ENCODE peak calls at places on chromosomes 11 and 22, in eight cellular contexts. C is heart left ventricle, F is Peyer's patch, T is astrocyte of the spinal cord, W is lower lobe of right lung, Z is GM06990, O is tibial nerve, E is left ventricle myocardium inferior. L is an unnamed sample.

GRCh38 chr11:77515063-77515462 is 41.2 kb upstream of the PAK1 start:
- DNase-seq in W (no peak), O (no peak), T (no peak), E (no peak), C (no peak), F (no peak), Z (no peak), L (no peak)

GRCh38 chr22:50531546-50532352 is 1.9 kb upstream of the TYMP start:
- DNase-seq in C (peak), F (peak), W (peak), T (peak), E (peak), O (peak), Z (peak), L (peak)

GRCh38 chr11:70242885-70243284 is 27.6 kb upstream of the PPFIA1 start:
- DNase-seq in O (no peak), Z (no peak), W (no peak), C (no peak), E (no peak), F (no peak), T (no peak), L (no peak)

GRCh38 chr11:128709402-128709801 is 15.5 kb downstream of the FLI1 start:
- DNase-seq in C (no peak), O (no peak), E (no peak), T (peak), F (no peak), Z (no peak), W (no peak), L (peak)

GRCh38 chr11:67609316-67609715 is 2.6 kb downstream of the NDUFV1 start:
- DNase-seq in O (no peak), Z (no peak), F (no peak), E (no peak), T (no peak), W (no peak), C (no peak), L (no peak)

GRCh38 chr11:6647282-6647679 is 8.3 kb downstream of the DCHS1 start:
- DNase-seq in F (no peak), O (no peak), E (peak), C (peak), T (peak), W (no peak), Z (no peak), L (peak)

GRCh38 chr11:125268611-125269010 is 104.1 kb downstream of the PKNOX2 start:
- DNase-seq in O (no peak), E (no peak), Z (no peak), F (no peak), T (peak), W (no peak), C (no peak), L (no peak)

GRCh38 chr11:58928082-58928574 is 11.2 kb upstream of the GLYATL1 start:
- DNase-seq in F (no peak), C (no peak), Z (no peak), E (no peak), O (no peak), W (no peak), T (no peak), L (no peak)

GRCh38 chr11:15770798-15771414 is 585.4 kb downstream of the SOX6 start:
- DNase-seq in C (no peak), T (peak), F (peak), E (peak), Z (no peak), W (peak), O (no peak), L (peak)

GRCh38 chr11:48307760-48308386 is 1.9 kb downstream of the OR4S1 start:
- DNase-seq in Z (no peak), W (no peak), F (peak), O (peak), T (peak), C (no peak), E (peak), L (peak)

GRCh38 chr11:62573006-62573591 is 592 bp downstream of the EEF1G start:
- DNase-seq in T (peak), O (no peak), Z (no peak), E (no peak), C (no peak), F (no peak), W (no peak), L (peak)

GRCh38 chr11:61983419-61983818 is 16.0 kb upstream of the FTH1 start:
- DNase-seq in W (no peak), C (no peak), E (peak), O (no peak), F (no peak), T (no peak), Z (no peak), L (no peak)

GRCh38 chr22:42787357-42787736 is 66.7 kb upstream of the A4GALT start:
- DNase-seq in T (no peak), F (no peak), O (no peak), Z (no peak), C (no peak), W (no peak), E (no peak), L (no peak)

GRCh38 chr11:72522186-72522585 is 87.9 kb upstream of the CLPB start:
- DNase-seq in W (no peak), O (no peak), E (peak), F (no peak), Z (no peak), T (no peak), C (no peak), L (no peak)

GRCh38 chr11:83546371-83546770 is 260.2 kb upstream of the CCDC90B start:
- DNase-seq in T (no peak), W (no peak), O (no peak), F (no peak), E (no peak), C (no peak), Z (no peak), L (no peak)

GRCh38 chr11:86695391-86695790 is 23.0 kb upstream of the ME3 start:
- DNase-seq in Z (no peak), F (no peak), O (no peak), C (no peak), W (no peak), T (no peak), E (no peak), L (peak)

GRCh38 chr11:102099755-102100154 is 10.5 kb upstream of the YAP1 start:
- DNase-seq in C (no peak), W (no peak), Z (no peak), E (no peak), F (no peak), O (no peak), T (no peak), L (no peak)

GRCh38 chr11:62786318-62787004 is 741 bp upstream of the TMEM179B start:
- DNase-seq in T (peak), F (peak), C (peak), O (peak), E (peak), W (peak), Z (peak), L (peak)

DNA sequence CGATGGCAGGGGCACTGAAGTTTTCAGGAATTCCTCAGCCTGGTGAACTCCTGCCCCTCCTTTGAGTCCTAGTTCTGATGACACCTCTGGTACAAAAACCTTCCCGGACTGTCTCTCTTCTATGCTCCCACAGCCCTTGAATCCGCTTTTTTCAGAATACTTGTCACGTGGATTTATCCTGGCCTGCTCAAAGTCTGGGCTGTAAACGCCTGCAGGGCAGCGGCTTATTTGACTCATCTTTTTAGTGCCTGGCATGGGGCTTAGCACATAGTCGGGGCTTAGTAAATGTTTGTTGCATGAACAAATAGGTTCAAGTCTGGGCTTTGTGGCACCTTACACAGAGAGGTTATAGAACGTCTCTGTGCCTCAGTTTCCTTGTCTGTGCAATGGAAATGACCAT is 13.4 kb upstream of the KCNJ11 start:
- DNase-seq in T (no peak), F (no peak), O (no peak), Z (no peak), C (no peak), E (no peak), W (no peak), L (no peak)
- TF ChIP-seq CTCF in T (no peak), F (no peak), O (no peak), Z (no peak), C (no peak), E (no peak), W (no peak), L (no peak)

DNA sequence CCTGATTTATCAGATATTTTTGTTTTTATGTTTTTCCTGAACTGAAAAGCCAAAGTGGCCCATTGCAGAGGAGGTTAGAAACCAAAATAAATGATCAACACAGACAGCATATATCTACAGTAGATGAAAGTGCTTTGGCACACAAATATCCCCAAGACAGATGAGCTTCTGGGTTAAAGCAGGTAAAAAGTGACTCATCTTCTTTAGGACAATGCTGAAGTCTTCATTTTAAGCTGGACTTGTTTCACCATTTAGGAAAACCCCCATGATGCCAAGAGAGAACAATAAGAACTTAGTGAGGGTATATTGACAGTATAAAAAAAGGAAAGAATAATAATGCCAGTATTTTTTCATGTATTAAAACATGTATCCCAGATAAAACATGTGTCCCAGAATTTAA is 100.8 kb upstream of the OR9G4 start:
- DNase-seq in F (no peak), W (no peak), O (no peak), T (no peak), C (no peak), Z (no peak), E (no peak), L (no peak)
- H3K4me3 ChIP-seq in F (no peak), W (no peak), O (no peak), T (no peak), C (no peak), Z (no peak), E (no peak), L (no peak)

DNA sequence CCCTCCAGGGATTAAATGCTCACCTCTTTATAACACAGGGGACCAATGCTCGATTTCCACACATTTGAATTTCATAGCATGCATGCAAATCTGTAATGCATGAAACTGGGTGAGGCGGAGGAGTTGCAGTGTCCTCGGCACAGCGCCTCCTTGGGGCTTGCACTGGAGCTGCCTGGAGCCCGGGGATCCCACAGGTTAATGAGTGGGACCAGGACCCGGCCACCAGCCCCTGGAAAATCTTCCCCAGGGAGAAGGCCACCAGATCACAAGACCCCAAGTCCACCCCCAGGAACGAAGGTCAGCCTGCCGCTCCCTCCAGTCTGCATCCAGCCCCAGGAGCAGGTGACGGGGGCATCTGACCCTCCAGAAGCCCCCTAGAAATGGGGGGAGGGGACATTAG is 119.1 kb downstream of the MN1 start:
- DNase-seq in O (no peak), F (no peak), C (no peak), Z (no peak), W (no peak), E (no peak), T (no peak), L (no peak)
- TF ChIP-seq CTCF in O (no peak), F (no peak), C (peak), Z (no peak), W (no peak), E (peak), T (peak), L (peak)

DNA sequence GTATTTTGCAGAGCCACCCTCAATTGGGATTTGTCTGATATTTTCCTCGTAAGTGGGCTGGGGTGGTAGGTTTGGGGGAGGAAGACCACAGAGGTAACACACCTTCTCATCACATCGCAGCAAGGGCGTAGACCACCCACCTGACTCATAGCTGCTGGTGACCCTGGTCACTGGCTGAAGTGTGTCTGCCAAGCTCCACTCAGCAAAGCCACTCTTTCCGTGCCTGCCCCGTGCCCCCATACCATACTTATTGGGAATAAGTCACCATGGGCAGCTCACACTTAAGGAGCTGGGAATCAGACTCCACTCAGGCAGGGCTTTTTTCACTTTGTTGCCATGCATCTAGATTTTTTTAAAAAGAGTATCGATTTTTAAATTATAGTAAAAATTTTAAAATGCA is 111.6 kb downstream of the PHF21B start:
- DNase-seq in F (peak), Z (no peak), C (no peak), W (no peak), T (no peak), O (no peak), E (no peak), L (no peak)
- H3K4me3 ChIP-seq in F (no peak), Z (no peak), C (no peak), W (no peak), T (no peak), O (no peak), E (no peak), L (no peak)

DNA sequence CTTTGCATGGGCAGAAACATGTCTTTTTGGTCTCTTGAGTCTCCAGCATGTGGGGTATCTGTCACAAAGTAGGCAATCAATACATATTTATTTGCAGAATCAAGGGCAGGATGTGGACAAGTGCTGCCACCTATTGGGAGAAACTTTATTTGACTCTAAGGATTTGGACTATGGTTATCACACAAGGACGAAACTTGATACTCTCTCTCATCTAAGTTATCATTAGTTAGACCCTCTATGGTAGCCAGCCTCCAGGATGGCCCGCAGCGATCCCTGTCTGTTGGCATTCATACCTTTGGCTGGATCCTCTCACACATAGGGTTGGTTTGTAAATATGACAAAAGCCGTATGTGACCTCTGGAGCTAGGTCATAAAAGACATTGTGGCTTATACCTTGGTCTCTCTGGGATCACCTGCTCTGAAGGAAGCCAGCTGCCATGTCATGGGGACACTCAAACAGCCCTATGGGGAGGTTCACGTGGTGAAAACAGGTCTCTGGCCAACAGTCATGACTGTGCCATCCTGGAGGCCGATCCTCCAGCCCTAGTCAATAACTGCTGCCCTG is 1.1 kb upstream of the FBXO7 start:
- DNase-seq in W (no peak), F (peak), O (no peak), Z (no peak), E (no peak), T (peak), C (no peak), L (peak)
- TF ChIP-seq CTCF in W (peak), F (peak), O (peak), Z (peak), E (peak), T (peak), C (peak), L (peak)

GRCh38 chr22:46201059-46201757 is 48.9 kb downstream of the CDPF1 start:
- DNase-seq in T (no peak), O (no peak), F (peak), E (no peak), W (no peak), Z (no peak), C (no peak), L (no peak)
- H3K4me3 ChIP-seq in T (no peak), O (no peak), F (no peak), E (no peak), W (no peak), Z (no peak), C (no peak), L (no peak)

GRCh38 chr11:109731451-109731850 is 309.5 kb downstream of the C11orf87 start:
- DNase-seq in T (peak), W (no peak), C (no peak), O (no peak), E (no peak), Z (no peak), F (no peak), L (no peak)

GRCh38 chr11:109730669-109731068 is 308.7 kb downstream of the C11orf87 start:
- DNase-seq in F (no peak), O (no peak), C (no peak), T (no peak), E (no peak), Z (no peak), W (no peak), L (no peak)

GRCh38 chr11:109733245-109733644 is 311.3 kb downstream of the C11orf87 start:
- DNase-seq in F (no peak), C (no peak), W (no peak), Z (no peak), O (no peak), T (peak), E (no peak), L (peak)

GRCh38 chr11:109735139-109735538 is 313.1 kb downstream of the C11orf87 start:
- DNase-seq in Z (no peak), C (no peak), O (no peak), E (no peak), W (no peak), T (no peak), F (no peak), L (no peak)

DNA sequence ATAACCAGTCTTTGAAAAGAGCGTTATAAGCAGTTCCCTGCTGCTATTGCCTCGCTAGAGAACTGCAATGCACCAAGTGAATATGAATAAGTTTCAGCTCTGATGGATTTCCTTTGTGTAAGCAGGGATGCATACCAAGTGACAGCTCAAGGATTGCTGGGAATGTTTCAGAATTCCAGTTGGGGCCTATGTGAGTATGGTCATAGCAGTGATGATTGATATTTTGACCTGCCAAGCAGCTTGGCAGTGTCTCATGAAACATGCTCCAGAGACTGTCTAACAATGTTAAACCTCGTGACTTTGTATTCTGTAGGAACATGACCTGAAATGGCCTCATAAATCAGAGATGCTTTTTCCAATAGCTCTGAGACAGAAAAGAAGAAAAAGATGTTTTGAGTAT is 312.6 kb downstream of the C11orf87 start:
- DNase-seq in Z (no peak), W (no peak), O (no peak), E (no peak), F (no peak), T (no peak), C (no peak), L (peak)
- TF ChIP-seq CTCF in Z (no peak), W (no peak), O (no peak), E (no peak), F (no peak), T (no peak), C (no peak), L (no peak)

GRCh38 chr11:41851743-41852142 is 392.3 kb upstream of the LRRC4C start:
- DNase-seq in T (no peak), C (no peak), E (no peak), O (no peak), F (no peak), Z (no peak), W (no peak), L (no peak)
- H3K4me3 ChIP-seq in T (no peak), C (no peak), E (no peak), O (no peak), F (no peak), Z (no peak), W (no peak), L (no peak)

DNA sequence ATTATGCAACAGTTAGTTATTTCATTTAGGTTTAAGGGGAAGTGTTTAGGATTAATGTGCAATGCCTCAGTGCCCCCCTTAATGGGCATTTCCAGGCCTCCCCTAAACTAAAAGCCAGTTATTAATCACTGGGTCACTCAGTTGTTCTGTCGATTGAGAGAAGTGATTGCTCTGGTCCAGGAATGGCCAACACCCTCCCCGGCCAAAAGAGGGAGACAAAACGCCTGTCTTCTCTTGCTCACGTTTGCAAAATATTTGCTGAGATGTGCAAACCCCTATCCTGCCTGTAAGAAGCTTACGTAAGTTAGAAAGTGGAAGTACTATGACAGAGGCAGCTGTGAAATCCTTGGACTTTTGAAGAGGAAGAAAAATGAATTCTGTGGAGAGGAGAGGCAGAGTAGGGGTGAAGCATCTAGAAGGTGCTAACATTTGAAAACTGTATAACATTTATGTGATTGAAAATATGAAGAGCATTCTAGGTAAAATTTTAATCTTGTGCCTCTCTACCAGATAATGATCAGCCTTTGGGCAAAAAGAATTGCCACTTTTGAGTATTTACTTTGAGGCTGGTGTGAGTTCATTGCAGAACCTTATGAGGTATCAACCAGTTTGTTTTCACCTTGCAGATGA is 37.7 kb downstream of the NTM start:
- DNase-seq in F (peak), W (no peak), T (peak), C (no peak), O (no peak), E (peak), Z (no peak), L (peak)
- TF ChIP-seq CTCF in F (peak), W (peak), T (peak), C (peak), O (no peak), E (peak), Z (peak), L (peak)